ENCODE peak calls at places on chromosomes 16 and 17, in five cellular contexts. One of them, this sample, is unnamed.
A peak's percentile ranks its signal among the peaks of the same experiment; 100 is the strongest.

GRCh38 chr17:66985838-66986237 is 21.3 kb downstream of the CACNG4 start:
- DNase-seq in astrocyte of the spinal cord: no peak
- DNase-seq in mammary epithelial cell: no peak
- DNase-seq in fibroblast of pulmonary artery: no peak
- DNase-seq in stomach: no peak
- DNase-seq in this sample: no peak

GRCh38 chr17:15502315-15503112 is 35.1 kb upstream of the CDRT4 start:
- DNase-seq in astrocyte of the spinal cord: peak; percentile 91
- DNase-seq in mammary epithelial cell: peak; percentile 66
- DNase-seq in fibroblast of pulmonary artery: peak; percentile 94
- DNase-seq in stomach: peak; percentile 80
- DNase-seq in this sample: peak; percentile 96

GRCh38 chr17:12605222-12605621 is 60.5 kb upstream of the MYOCD start:
- DNase-seq in astrocyte of the spinal cord: peak; percentile 81
- DNase-seq in mammary epithelial cell: no peak
- DNase-seq in fibroblast of pulmonary artery: peak; percentile 8
- DNase-seq in stomach: no peak
- DNase-seq in this sample: peak; percentile 47

GRCh38 chr17:35449371-35449931 is 885 bp upstream of the SLFN13 start:
- DNase-seq in astrocyte of the spinal cord: peak; percentile 21
- DNase-seq in mammary epithelial cell: no peak
- DNase-seq in fibroblast of pulmonary artery: no peak
- DNase-seq in stomach: peak; percentile 30
- DNase-seq in this sample: peak; percentile 3

GRCh38 chr17:4900231-4901107 is 1.1 kb downstream of the C17orf107 start:
- DNase-seq in astrocyte of the spinal cord: no peak
- DNase-seq in mammary epithelial cell: no peak
- DNase-seq in fibroblast of pulmonary artery: no peak
- DNase-seq in stomach: peak; percentile 51
- DNase-seq in this sample: no peak

GRCh38 chr17:7864995-7865650 is 7.3 kb downstream of the CYB5D1 start:
- DNase-seq in astrocyte of the spinal cord: no peak
- DNase-seq in mammary epithelial cell: no peak
- DNase-seq in fibroblast of pulmonary artery: no peak
- DNase-seq in stomach: no peak
- DNase-seq in this sample: no peak

GRCh38 chr16:84941916-84942315 is 69.4 kb downstream of the ZDHHC7 start:
- DNase-seq in astrocyte of the spinal cord: no peak
- DNase-seq in mammary epithelial cell: peak; percentile 18
- DNase-seq in fibroblast of pulmonary artery: no peak
- DNase-seq in stomach: no peak
- DNase-seq in this sample: no peak

GRCh38 chr17:38809828-38810227 is 10.5 kb upstream of the PIP4K2B start:
- DNase-seq in astrocyte of the spinal cord: no peak
- DNase-seq in mammary epithelial cell: no peak
- DNase-seq in fibroblast of pulmonary artery: no peak
- DNase-seq in stomach: no peak
- DNase-seq in this sample: no peak

GRCh38 chr16:53456625-53457024 is 22.4 kb downstream of the RBL2 start:
- DNase-seq in astrocyte of the spinal cord: no peak
- DNase-seq in mammary epithelial cell: no peak
- DNase-seq in fibroblast of pulmonary artery: no peak
- DNase-seq in stomach: no peak
- DNase-seq in this sample: no peak

GRCh38 chr16:89409161-89409711 is 81.1 kb downstream of the ANKRD11 start:
- DNase-seq in astrocyte of the spinal cord: no peak
- DNase-seq in mammary epithelial cell: peak; percentile 79
- DNase-seq in fibroblast of pulmonary artery: peak; percentile 38
- DNase-seq in stomach: no peak
- DNase-seq in this sample: peak; percentile 52

GRCh38 chr16:13425840-13426239 is 494.1 kb upstream of the ERCC4 start:
- DNase-seq in astrocyte of the spinal cord: no peak
- DNase-seq in mammary epithelial cell: no peak
- DNase-seq in fibroblast of pulmonary artery: no peak
- DNase-seq in stomach: no peak
- DNase-seq in this sample: no peak

GRCh38 chr17:19750020-19750572 is 2.0 kb upstream of the ALDH3A1 start:
- DNase-seq in astrocyte of the spinal cord: no peak
- DNase-seq in mammary epithelial cell: no peak
- DNase-seq in fibroblast of pulmonary artery: no peak
- DNase-seq in stomach: no peak
- DNase-seq in this sample: no peak

GRCh38 chr16:68642436-68643064 is 2.6 kb upstream of the CDH3 start:
- DNase-seq in astrocyte of the spinal cord: no peak
- DNase-seq in mammary epithelial cell: peak; percentile 70
- DNase-seq in fibroblast of pulmonary artery: no peak
- DNase-seq in stomach: no peak
- DNase-seq in this sample: no peak

GRCh38 chr17:28738680-28739384 is 5.0 kb upstream of the TRAF4 start:
- DNase-seq in astrocyte of the spinal cord: no peak
- DNase-seq in mammary epithelial cell: no peak
- DNase-seq in fibroblast of pulmonary artery: no peak
- DNase-seq in stomach: no peak
- DNase-seq in this sample: no peak

GRCh38 chr16:19831678-19832077 is 53.0 kb downstream of the GPRC5B start:
- DNase-seq in astrocyte of the spinal cord: peak; percentile 82
- DNase-seq in mammary epithelial cell: peak; percentile 70
- DNase-seq in fibroblast of pulmonary artery: peak; percentile 64
- DNase-seq in stomach: no peak
- DNase-seq in this sample: peak; percentile 82

GRCh38 chr17:10628756-10629155 is 28.4 kb downstream of the MYH3 start:
- DNase-seq in astrocyte of the spinal cord: no peak
- DNase-seq in mammary epithelial cell: no peak
- DNase-seq in fibroblast of pulmonary artery: no peak
- DNase-seq in stomach: no peak
- DNase-seq in this sample: no peak

GRCh38 chr17:74739227-74739831 is 2.3 kb downstream of the RAB37 start:
- DNase-seq in astrocyte of the spinal cord: no peak
- DNase-seq in mammary epithelial cell: no peak
- DNase-seq in fibroblast of pulmonary artery: no peak
- DNase-seq in stomach: no peak
- DNase-seq in this sample: no peak

GRCh38 chr17:335691-336090 is 16.9 kb downstream of the RPH3AL start:
- DNase-seq in astrocyte of the spinal cord: no peak
- DNase-seq in mammary epithelial cell: no peak
- DNase-seq in fibroblast of pulmonary artery: no peak
- DNase-seq in stomach: no peak
- DNase-seq in this sample: no peak

GRCh38 chr16:81883235-81883634 is 104.1 kb downstream of the PLCG2 start:
- DNase-seq in astrocyte of the spinal cord: no peak
- DNase-seq in mammary epithelial cell: no peak
- DNase-seq in fibroblast of pulmonary artery: no peak
- DNase-seq in stomach: no peak
- DNase-seq in this sample: no peak

GRCh38 chr16:12375341-12375740 is 398.8 kb downstream of the SNX29 start:
- DNase-seq in astrocyte of the spinal cord: no peak
- DNase-seq in mammary epithelial cell: no peak
- DNase-seq in fibroblast of pulmonary artery: no peak
- DNase-seq in stomach: no peak
- DNase-seq in this sample: no peak

GRCh38 chr16:68656771-68657170 is 11.7 kb downstream of the CDH3 start:
- DNase-seq in astrocyte of the spinal cord: no peak
- DNase-seq in mammary epithelial cell: no peak
- DNase-seq in fibroblast of pulmonary artery: no peak
- DNase-seq in stomach: no peak
- DNase-seq in this sample: no peak

GRCh38 chr17:43840814-43841213 is 6.2 kb upstream of the CD300LG start:
- DNase-seq in astrocyte of the spinal cord: no peak
- DNase-seq in mammary epithelial cell: no peak
- DNase-seq in fibroblast of pulmonary artery: peak; percentile 69
- DNase-seq in stomach: no peak
- DNase-seq in this sample: peak; percentile 75

DNA sequence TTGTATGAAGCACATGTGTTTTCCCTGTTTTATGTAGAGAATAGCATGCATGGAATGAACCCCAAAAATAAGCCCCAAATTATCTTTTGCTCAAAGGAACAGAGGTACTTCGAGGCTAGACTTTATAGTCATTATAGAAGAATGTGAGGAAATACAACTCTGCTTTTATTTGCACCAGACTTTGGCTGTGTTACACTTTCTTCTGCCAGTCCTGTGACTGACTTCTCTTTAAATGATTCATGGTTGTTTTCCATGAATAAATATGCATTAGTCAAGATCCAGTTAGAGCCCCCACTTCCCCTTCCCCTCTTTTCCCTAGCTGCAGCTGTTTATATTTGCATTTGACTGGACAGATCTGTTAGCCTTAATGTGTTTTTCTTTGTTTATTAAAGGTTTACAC is 152.8 kb downstream of the CYB561 start:
- DNase-seq in astrocyte of the spinal cord: peak; percentile 64
- DNase-seq in mammary epithelial cell: peak; percentile 57
- DNase-seq in fibroblast of pulmonary artery: peak; percentile 68
- DNase-seq in stomach: no peak
- DNase-seq in this sample: peak; percentile 73
- H3K4me3 ChIP-seq in astrocyte of the spinal cord: no peak overlapping the region
- H3K4me3 ChIP-seq in mammary epithelial cell: no peak overlapping the region
- H3K4me3 ChIP-seq in fibroblast of pulmonary artery: no peak overlapping the region
- H3K4me3 ChIP-seq in stomach: no peak overlapping the region
- H3K4me3 ChIP-seq in this sample: no peak overlapping the region

GRCh38 chr17:77363821-77364361 is 223.1 kb downstream of the SEC14L1 start:
- DNase-seq in astrocyte of the spinal cord: peak; percentile 66
- DNase-seq in mammary epithelial cell: no peak
- DNase-seq in fibroblast of pulmonary artery: peak; percentile 57
- DNase-seq in stomach: no peak
- DNase-seq in this sample: peak; percentile 50
- H3K4me3 ChIP-seq in astrocyte of the spinal cord: no peak overlapping the region
- H3K4me3 ChIP-seq in mammary epithelial cell: no peak overlapping the region
- H3K4me3 ChIP-seq in fibroblast of pulmonary artery: no peak overlapping the region
- H3K4me3 ChIP-seq in stomach: no peak overlapping the region
- H3K4me3 ChIP-seq in this sample: no peak overlapping the region

GRCh38 chr16:23836078-23836403 is 258 bp downstream of the PRKCB start:
- DNase-seq in astrocyte of the spinal cord: no peak
- DNase-seq in mammary epithelial cell: no peak
- DNase-seq in fibroblast of pulmonary artery: no peak
- DNase-seq in stomach: no peak
- DNase-seq in this sample: no peak
- H3K4me3 ChIP-seq in astrocyte of the spinal cord: no peak overlapping the region
- H3K4me3 ChIP-seq in mammary epithelial cell: no peak overlapping the region
- H3K4me3 ChIP-seq in fibroblast of pulmonary artery: no peak overlapping the region
- H3K4me3 ChIP-seq in stomach: peak overlapping the region; percentile 69
- H3K4me3 ChIP-seq in this sample: no peak overlapping the region

GRCh38 chr16:27289669-27290068 is 21.1 kb upstream of the NSMCE1 start:
- DNase-seq in astrocyte of the spinal cord: no peak
- DNase-seq in mammary epithelial cell: no peak
- DNase-seq in fibroblast of pulmonary artery: no peak
- DNase-seq in stomach: no peak
- DNase-seq in this sample: no peak

GRCh38 chr16:27286446-27286845 is 17.9 kb upstream of the NSMCE1 start:
- DNase-seq in astrocyte of the spinal cord: peak; percentile 94
- DNase-seq in mammary epithelial cell: peak; percentile 95
- DNase-seq in fibroblast of pulmonary artery: peak; percentile 96
- DNase-seq in stomach: no peak
- DNase-seq in this sample: peak; percentile 97

GRCh38 chr16:27287051-27287811 is 18.7 kb upstream of the NSMCE1 start:
- DNase-seq in astrocyte of the spinal cord: no peak
- DNase-seq in mammary epithelial cell: no peak
- DNase-seq in fibroblast of pulmonary artery: no peak
- DNase-seq in stomach: no peak
- DNase-seq in this sample: no peak

GRCh38 chr16:27285676-27286196 is 17.2 kb upstream of the NSMCE1 start:
- DNase-seq in astrocyte of the spinal cord: no peak
- DNase-seq in mammary epithelial cell: no peak
- DNase-seq in fibroblast of pulmonary artery: peak; percentile 12
- DNase-seq in stomach: no peak
- DNase-seq in this sample: no peak

GRCh38 chr16:27287887-27288286 is 19.3 kb upstream of the NSMCE1 start:
- DNase-seq in astrocyte of the spinal cord: no peak
- DNase-seq in mammary epithelial cell: no peak
- DNase-seq in fibroblast of pulmonary artery: no peak
- DNase-seq in stomach: no peak
- DNase-seq in this sample: no peak
- H3K4me3 ChIP-seq in astrocyte of the spinal cord: no peak overlapping the region
- H3K4me3 ChIP-seq in mammary epithelial cell: no peak overlapping the region
- H3K4me3 ChIP-seq in fibroblast of pulmonary artery: no peak overlapping the region
- H3K4me3 ChIP-seq in stomach: no peak overlapping the region
- H3K4me3 ChIP-seq in this sample: no peak overlapping the region

DNA sequence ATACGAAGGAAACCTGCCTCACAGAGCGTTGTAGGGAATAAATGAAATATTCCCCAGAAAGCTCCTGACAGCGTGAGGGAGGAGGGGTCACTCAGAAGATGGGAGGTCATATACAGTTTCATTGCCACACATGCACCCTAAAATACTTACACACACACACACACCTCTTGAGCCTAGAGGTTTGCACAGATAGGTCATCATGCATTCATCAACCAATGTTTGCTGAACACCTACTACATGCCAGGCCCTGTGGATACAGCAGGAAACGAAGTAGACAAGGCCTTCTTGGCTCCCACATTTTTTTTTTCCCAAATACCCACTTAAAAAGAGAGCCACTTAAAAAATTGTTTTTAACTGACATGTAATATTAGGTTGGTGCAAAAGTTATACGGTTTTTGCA is 907 bp upstream of the PLLP start:
- DNase-seq in astrocyte of the spinal cord: no peak
- DNase-seq in mammary epithelial cell: no peak
- DNase-seq in fibroblast of pulmonary artery: no peak
- DNase-seq in stomach: no peak
- DNase-seq in this sample: no peak
- H3K4me3 ChIP-seq in astrocyte of the spinal cord: no peak overlapping the region
- H3K4me3 ChIP-seq in mammary epithelial cell: no peak overlapping the region
- H3K4me3 ChIP-seq in fibroblast of pulmonary artery: no peak overlapping the region
- H3K4me3 ChIP-seq in stomach: no peak overlapping the region
- H3K4me3 ChIP-seq in this sample: no peak overlapping the region

This sample was measured in cardiac fibroblast.